ENCODE peak calls at places on chromosome 3, in five cellular contexts. L is A549, O is GM23248, N is ovary, J is prostate gland. S is an unnamed sample.

GRCh38 chr3:124893526-124893925 is 6.4 kb upstream of the ITGB5 start:
- DNase-seq in O (no peak), N (no peak), J (peak), L (no peak), S (no peak)

GRCh38 chr3:100042577-100042981 is 71.7 kb downstream of the FILIP1L start:
- DNase-seq in N (no peak), L (no peak), J (no peak), O (peak), S (no peak)

GRCh38 chr3:137770821-137771399 is 6.8 kb downstream of the SOX14 start:
- DNase-seq in N (no peak), J (no peak), O (peak), L (no peak), S (no peak)

GRCh38 chr3:119401502-119402440 is 61.6 kb downstream of the TMEM39A start:
- DNase-seq in O (no peak), N (no peak), L (no peak), J (no peak), S (no peak)

GRCh38 chr3:186815490-186815889 is 9.2 kb upstream of the RFC4 start:
- DNase-seq in L (peak), J (no peak), N (no peak), O (peak), S (no peak)

GRCh38 chr3:99625643-99626414 is 12.6 kb upstream of the COL8A1 start:
- DNase-seq in N (no peak), J (no peak), L (no peak), O (peak), S (no peak)

GRCh38 chr3:149277338-149277813 is 55.7 kb upstream of the CP start:
- DNase-seq in N (no peak), L (peak), J (peak), O (peak), S (no peak)

GRCh38 chr3:58025824-58026579 is 17.8 kb downstream of the FLNB start:
- DNase-seq in N (no peak), L (peak), O (peak), J (peak), S (no peak)

GRCh38 chr3:138781012-138781470 is 53.7 kb downstream of the PIK3CB start:
- DNase-seq in O (no peak), N (no peak), J (no peak), L (no peak), S (no peak)

GRCh38 chr3:114496874-114497273 is 203.0 kb downstream of the TIGIT start:
- DNase-seq in N (no peak), O (peak), L (peak), J (no peak), S (no peak)

GRCh38 chr3:83002869-83003445 is 1241.5 kb upstream of the GBE1 start:
- DNase-seq in J (no peak), N (no peak), O (no peak), L (no peak), S (no peak)

GRCh38 chr3:119702530-119703527 is at the start of gene CFAP91:
- DNase-seq in L (peak), J (peak), N (peak), O (peak), S (peak)

DNA sequence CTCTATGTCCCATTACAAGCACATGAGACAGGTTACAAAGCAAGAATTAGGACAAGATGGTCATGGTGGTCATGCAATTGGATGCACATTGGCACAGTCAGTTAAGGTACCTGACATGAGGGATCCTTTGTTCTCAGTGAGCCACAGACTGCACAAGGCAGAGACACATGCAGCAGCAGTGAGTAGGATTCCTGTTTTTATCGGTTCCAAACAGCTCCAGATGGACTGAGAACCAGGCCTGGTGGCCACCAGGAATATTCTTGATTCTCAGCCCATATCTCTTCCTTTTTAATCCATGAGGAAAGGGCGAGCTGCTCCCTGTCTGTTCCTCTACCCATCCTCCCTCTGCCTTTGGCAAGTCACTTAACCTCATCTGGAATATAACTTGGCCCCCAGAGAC is 410.8 kb downstream of the GAP43 start:
- DNase-seq in N (no peak), J (no peak), O (no peak), L (no peak), S (no peak)
- H3K27ac ChIP-seq in N (no peak), J (no peak), O (no peak), L (no peak), S (no peak)

GRCh38 chr3:63976166-63976861 is 47.0 kb downstream of the PSMD6 start:
- DNase-seq in J (no peak), O (peak), L (no peak), N (no peak), S (no peak)

GRCh38 chr3:63976862-63977180 is 46.5 kb downstream of the PSMD6 start:
- DNase-seq in J (no peak), N (no peak), L (no peak), O (no peak), S (no peak)

GRCh38 chr3:63980019-63980418 is 43.3 kb downstream of the PSMD6 start:
- DNase-seq in N (no peak), O (no peak), L (no peak), J (no peak), S (no peak)

GRCh38 chr3:63979093-63979492 is 44.2 kb downstream of the PSMD6 start:
- DNase-seq in N (no peak), J (no peak), O (no peak), L (no peak), S (no peak)

GRCh38 chr3:63977893-63978292 is 45.4 kb downstream of the PSMD6 start:
- DNase-seq in N (no peak), O (peak), L (no peak), J (no peak), S (no peak)
- H3K27ac ChIP-seq in N (no peak), O (no peak), L (no peak), J (no peak), S (no peak)

GRCh38 chr3:154192225-154192624 is 71.0 kb downstream of the ARHGEF26 start:
- DNase-seq in L (no peak), N (no peak), J (no peak), O (no peak), S (no peak)

GRCh38 chr3:154191520-154191919 is 70.3 kb downstream of the ARHGEF26 start:
- DNase-seq in J (no peak), L (no peak), N (no peak), O (no peak), S (no peak)

GRCh38 chr3:154193174-154193573 is 72.0 kb downstream of the ARHGEF26 start:
- DNase-seq in O (peak), N (no peak), L (no peak), J (no peak), S (no peak)

GRCh38 chr3:154195620-154196366 is 74.6 kb downstream of the ARHGEF26 start:
- DNase-seq in N (no peak), J (no peak), O (no peak), L (no peak), S (no peak)

GRCh38 chr3:154194869-154195268 is 73.7 kb downstream of the ARHGEF26 start:
- DNase-seq in N (no peak), L (no peak), J (no peak), O (peak), S (no peak)
- H3K27ac ChIP-seq in N (no peak), L (no peak), J (no peak), O (no peak), S (no peak)

DNA sequence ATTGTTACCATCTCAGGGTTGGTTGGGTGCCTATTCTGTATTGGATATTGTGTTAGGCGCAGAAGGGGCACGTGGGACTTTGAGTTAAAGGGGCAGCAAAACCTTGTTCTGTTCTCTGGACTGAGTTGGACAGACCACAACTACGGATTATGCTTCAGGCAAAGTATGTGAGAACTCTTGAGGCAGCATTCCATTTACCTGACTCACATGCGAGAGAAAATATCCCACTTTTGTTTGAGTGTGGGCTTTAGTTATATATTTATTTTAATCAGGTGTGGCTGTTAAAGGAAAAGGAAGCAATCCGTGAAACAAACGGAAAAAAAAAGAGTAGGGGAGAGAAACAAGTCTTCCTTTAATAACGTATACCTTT is 627 bp upstream of the PLS1 start:
- DNase-seq in N (no peak), L (peak), O (peak), J (no peak), S (no peak)
- H3K27ac ChIP-seq in N (no peak), L (peak), O (no peak), J (peak), S (no peak)

GRCh38 chr3:39476783-39477182 is 9.3 kb downstream of the MOBP start:
- DNase-seq in J (no peak), L (no peak), O (no peak), N (no peak), S (no peak)
- H3K27ac ChIP-seq in J (no peak), L (no peak), O (no peak), N (no peak), S (no peak)

S was measured in caudate nucleus.